ENCODE peak calls at places on chromosomes 16 and 17, in five cellular contexts. One of them, this sample, is unnamed.

GRCh38 chr16:643050-643368 is 1.4 kb downstream of the MCRIP2 start:
- DNase-seq in mesenchymal stem cell: no peak
- DNase-seq in H1: no peak
- DNase-seq in H9: no peak
- DNase-seq in neuronal stem cell: no peak
- DNase-seq in this sample: no peak

GRCh38 chr17:38544175-38544838 is 61.4 kb downstream of the SRCIN1 start:
- DNase-seq in H1: peak
- DNase-seq in H9: no peak
- DNase-seq in neuronal stem cell: no peak
- DNase-seq in mesenchymal stem cell: no peak
- DNase-seq in this sample: no peak

GRCh38 chr17:35022536-35023063 is 40.9 kb downstream of the RFFL start:
- DNase-seq in H9: no peak
- DNase-seq in neuronal stem cell: no peak
- DNase-seq in H1: no peak
- DNase-seq in mesenchymal stem cell: peak
- DNase-seq in this sample: peak

GRCh38 chr17:29566473-29567361 is at the start of gene ABHD15:
- DNase-seq in H9: peak
- DNase-seq in H1: peak
- DNase-seq in neuronal stem cell: peak
- DNase-seq in mesenchymal stem cell: peak
- DNase-seq in this sample: peak

GRCh38 chr17:17071531-17072360 is 29.5 kb downstream of the MPRIP start:
- DNase-seq in mesenchymal stem cell: no peak
- DNase-seq in H9: no peak
- DNase-seq in H1: no peak
- DNase-seq in neuronal stem cell: no peak
- DNase-seq in this sample: no peak

GRCh38 chr16:23294260-23294659 is 7.8 kb upstream of the SCNN1B start:
- DNase-seq in H1: no peak
- DNase-seq in neuronal stem cell: no peak
- DNase-seq in mesenchymal stem cell: no peak
- DNase-seq in H9: no peak
- DNase-seq in this sample: no peak

GRCh38 chr16:88471115-88471514 is 18.0 kb downstream of the ZFPM1 start:
- DNase-seq in neuronal stem cell: no peak
- DNase-seq in H9: no peak
- DNase-seq in mesenchymal stem cell: no peak
- DNase-seq in H1: no peak
- DNase-seq in this sample: no peak

GRCh38 chr16:88522276-88522949 is 47.8 kb upstream of the ZC3H18 start:
- DNase-seq in H9: no peak
- DNase-seq in H1: no peak
- DNase-seq in mesenchymal stem cell: no peak
- DNase-seq in neuronal stem cell: no peak
- DNase-seq in this sample: no peak

GRCh38 chr16:11236441-11236840 is 19.6 kb downstream of the SOCS1 start:
- DNase-seq in H9: no peak
- DNase-seq in H1: no peak
- DNase-seq in neuronal stem cell: no peak
- DNase-seq in mesenchymal stem cell: no peak
- DNase-seq in this sample: no peak

GRCh38 chr16:11238272-11239202 is 17.5 kb downstream of the SOCS1 start:
- DNase-seq in H1: no peak
- DNase-seq in H9: peak
- DNase-seq in neuronal stem cell: no peak
- DNase-seq in mesenchymal stem cell: no peak
- DNase-seq in this sample: no peak

GRCh38 chr16:11235703-11235991 is 20.4 kb downstream of the SOCS1 start:
- DNase-seq in H1: no peak
- DNase-seq in neuronal stem cell: no peak
- DNase-seq in mesenchymal stem cell: no peak
- DNase-seq in H9: no peak
- DNase-seq in this sample: no peak

GRCh38 chr16:11234884-11235702 is 20.9 kb downstream of the SOCS1 start:
- DNase-seq in H1: no peak
- DNase-seq in mesenchymal stem cell: peak
- DNase-seq in neuronal stem cell: no peak
- DNase-seq in H9: no peak
- DNase-seq in this sample: no peak

DNA sequence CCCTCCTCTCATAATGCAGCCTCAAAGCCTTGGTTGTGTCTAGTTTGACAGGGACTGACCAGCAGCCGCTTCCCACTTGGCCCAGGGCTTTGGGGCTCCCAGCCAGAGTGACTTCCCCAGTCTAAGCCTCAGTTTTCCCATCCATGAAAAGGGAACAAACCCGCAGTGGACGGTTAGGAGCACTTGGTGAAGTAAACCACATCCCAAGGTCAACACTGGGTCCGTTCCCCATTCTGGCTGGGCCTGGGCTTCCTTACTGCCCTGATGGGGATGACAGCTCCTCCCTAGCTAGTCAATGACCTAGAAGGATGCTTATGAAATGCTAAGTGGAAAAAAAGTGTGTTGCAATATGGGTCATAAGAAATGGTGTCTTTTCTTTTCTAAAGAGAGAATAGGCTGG is 19.1 kb downstream of the SOCS1 start:
- DNase-seq in mesenchymal stem cell: no peak
- DNase-seq in H9: no peak
- DNase-seq in H1: no peak
- DNase-seq in neuronal stem cell: no peak
- DNase-seq in this sample: no peak
- H2BK12ac ChIP-seq in mesenchymal stem cell: no peak
- H2BK12ac ChIP-seq in H9: no peak
- H2BK12ac ChIP-seq in H1: no peak
- H2BK12ac ChIP-seq in neuronal stem cell: no peak
- H2BK12ac ChIP-seq in this sample: no peak

GRCh38 chr16:58515125-58515870 is at the start of gene SETD6:
- DNase-seq in H1: peak
- DNase-seq in mesenchymal stem cell: peak
- DNase-seq in neuronal stem cell: peak
- DNase-seq in H9: peak
- DNase-seq in this sample: peak
- H2BK12ac ChIP-seq in H1: no peak
- H2BK12ac ChIP-seq in mesenchymal stem cell: no peak
- H2BK12ac ChIP-seq in neuronal stem cell: no peak
- H2BK12ac ChIP-seq in H9: no peak
- H2BK12ac ChIP-seq in this sample: no peak

GRCh38 chr17:2346475-2346874 is 9.2 kb downstream of the SGSM2 start:
- DNase-seq in neuronal stem cell: no peak
- DNase-seq in mesenchymal stem cell: no peak
- DNase-seq in H1: no peak
- DNase-seq in H9: no peak
- DNase-seq in this sample: peak

GRCh38 chr17:2357237-2357636 is 19.9 kb downstream of the SGSM2 start:
- DNase-seq in H1: no peak
- DNase-seq in mesenchymal stem cell: no peak
- DNase-seq in H9: no peak
- DNase-seq in neuronal stem cell: no peak
- DNase-seq in this sample: no peak

GRCh38 chr17:2347805-2348685 is 10.7 kb downstream of the SGSM2 start:
- DNase-seq in H9: peak
- DNase-seq in neuronal stem cell: peak
- DNase-seq in H1: peak
- DNase-seq in mesenchymal stem cell: peak
- DNase-seq in this sample: peak

GRCh38 chr17:2354311-2354710 is 17.0 kb downstream of the SGSM2 start:
- DNase-seq in H1: no peak
- DNase-seq in mesenchymal stem cell: no peak
- DNase-seq in H9: no peak
- DNase-seq in neuronal stem cell: no peak
- DNase-seq in this sample: peak

GRCh38 chr17:2351269-2351668 is 14.0 kb downstream of the SGSM2 start:
- DNase-seq in mesenchymal stem cell: no peak
- DNase-seq in neuronal stem cell: no peak
- DNase-seq in H1: no peak
- DNase-seq in H9: no peak
- DNase-seq in this sample: no peak
- H2BK12ac ChIP-seq in mesenchymal stem cell: no peak
- H2BK12ac ChIP-seq in neuronal stem cell: peak
- H2BK12ac ChIP-seq in H1: no peak
- H2BK12ac ChIP-seq in H9: no peak
- H2BK12ac ChIP-seq in this sample: no peak

DNA sequence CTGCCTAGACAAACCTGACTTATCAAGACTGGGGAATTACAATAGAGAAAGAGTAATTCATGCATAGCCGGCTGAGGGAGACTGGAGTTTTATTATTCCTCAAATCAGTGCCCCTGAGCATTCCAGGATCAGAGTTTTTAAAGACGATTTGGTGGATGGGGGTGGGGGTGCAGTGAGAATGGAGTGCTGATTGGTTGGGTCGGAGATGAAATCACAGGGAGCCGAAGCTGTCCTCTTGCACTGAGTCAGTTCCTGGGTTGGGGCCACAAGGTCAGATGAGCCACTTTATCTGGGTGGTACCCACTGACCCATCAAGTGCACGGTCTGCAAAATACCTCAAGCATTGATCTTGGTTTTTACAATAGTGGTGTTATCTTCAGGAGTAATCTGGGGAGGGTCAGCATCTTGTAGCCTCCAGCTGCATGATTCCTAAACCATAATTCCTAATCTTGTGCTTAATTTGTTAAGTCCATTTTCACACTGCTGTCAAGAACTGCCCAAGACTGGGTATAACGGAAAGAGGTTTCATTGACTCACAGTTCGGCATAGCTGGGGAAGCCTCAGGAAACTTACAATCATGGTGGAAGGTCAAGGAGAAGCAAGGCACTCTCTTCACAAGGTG is 69.6 kb downstream of the MARF1 start:
- DNase-seq in H9: no peak
- DNase-seq in H1: no peak
- DNase-seq in neuronal stem cell: no peak
- DNase-seq in mesenchymal stem cell: no peak
- DNase-seq in this sample: no peak
- H2BK12ac ChIP-seq in H9: no peak
- H2BK12ac ChIP-seq in H1: no peak
- H2BK12ac ChIP-seq in neuronal stem cell: no peak
- H2BK12ac ChIP-seq in mesenchymal stem cell: no peak
- H2BK12ac ChIP-seq in this sample: no peak

DNA sequence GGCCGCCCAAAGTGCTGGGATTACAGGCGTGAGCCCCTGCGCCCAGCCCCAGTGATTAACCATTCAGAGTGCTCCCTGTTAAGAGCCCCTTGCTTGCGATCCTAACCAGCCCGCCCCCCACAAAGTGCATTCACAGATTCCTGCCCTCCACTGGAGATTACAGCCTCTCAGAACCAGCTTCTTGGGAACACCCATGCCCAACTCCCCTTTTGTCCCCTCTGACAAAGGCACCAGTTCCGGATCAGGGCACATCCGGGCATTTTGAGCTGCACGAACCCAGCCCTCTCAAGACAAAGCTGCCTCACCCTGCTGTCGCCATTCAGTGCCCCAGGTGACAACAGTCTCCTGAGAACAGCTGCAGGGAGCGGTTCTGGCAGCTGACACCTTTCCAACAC is 848 bp upstream of the KRT19 start:
- DNase-seq in mesenchymal stem cell: no peak
- DNase-seq in neuronal stem cell: no peak
- DNase-seq in H1: no peak
- DNase-seq in H9: no peak
- DNase-seq in this sample: peak
- H2BK12ac ChIP-seq in mesenchymal stem cell: no peak
- H2BK12ac ChIP-seq in neuronal stem cell: no peak
- H2BK12ac ChIP-seq in H1: peak
- H2BK12ac ChIP-seq in H9: no peak
- H2BK12ac ChIP-seq in this sample: peak

DNA sequence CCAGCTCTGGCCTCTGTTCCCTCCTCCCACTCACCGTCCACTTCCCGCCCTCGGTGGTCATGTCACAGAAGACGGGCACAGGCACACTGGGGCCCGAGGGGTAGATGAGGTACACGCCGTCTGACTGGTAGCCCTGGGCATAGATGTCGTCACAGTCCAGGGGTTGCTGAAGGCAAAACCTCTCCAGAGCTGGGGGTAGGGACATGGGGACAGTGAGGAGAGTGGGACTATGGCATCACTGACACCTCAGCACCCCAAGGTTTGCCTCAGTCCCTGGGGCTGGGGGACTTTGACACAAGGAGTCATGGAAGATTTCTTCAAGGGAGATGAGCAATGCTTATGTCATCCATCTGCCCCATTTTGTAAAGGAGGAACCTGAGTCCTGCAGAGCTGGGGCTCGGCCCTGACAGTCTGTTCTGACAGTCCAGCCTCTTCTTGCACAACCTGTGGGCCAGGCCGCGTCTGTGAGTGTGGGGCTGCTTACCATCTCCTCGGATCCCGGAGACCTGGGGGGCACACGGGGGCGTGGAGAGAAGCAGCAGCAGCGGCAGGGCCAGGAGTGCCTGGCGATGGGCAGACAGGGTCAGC is 620 bp downstream of the MFAP4 start:
- DNase-seq in mesenchymal stem cell: peak
- DNase-seq in H1: no peak
- DNase-seq in neuronal stem cell: no peak
- DNase-seq in H9: no peak
- DNase-seq in this sample: peak
- H2BK12ac ChIP-seq in mesenchymal stem cell: peak
- H2BK12ac ChIP-seq in H1: peak
- H2BK12ac ChIP-seq in neuronal stem cell: no peak
- H2BK12ac ChIP-seq in H9: no peak
- H2BK12ac ChIP-seq in this sample: no peak

GRCh38 chr16:50573279-50573678 is 25.1 kb downstream of the NKD1 start:
- DNase-seq in neuronal stem cell: no peak
- DNase-seq in H1: no peak
- DNase-seq in H9: no peak
- DNase-seq in mesenchymal stem cell: no peak
- DNase-seq in this sample: no peak
- H2BK12ac ChIP-seq in neuronal stem cell: no peak
- H2BK12ac ChIP-seq in H1: no peak
- H2BK12ac ChIP-seq in H9: no peak
- H2BK12ac ChIP-seq in mesenchymal stem cell: no peak
- H2BK12ac ChIP-seq in this sample: no peak

DNA sequence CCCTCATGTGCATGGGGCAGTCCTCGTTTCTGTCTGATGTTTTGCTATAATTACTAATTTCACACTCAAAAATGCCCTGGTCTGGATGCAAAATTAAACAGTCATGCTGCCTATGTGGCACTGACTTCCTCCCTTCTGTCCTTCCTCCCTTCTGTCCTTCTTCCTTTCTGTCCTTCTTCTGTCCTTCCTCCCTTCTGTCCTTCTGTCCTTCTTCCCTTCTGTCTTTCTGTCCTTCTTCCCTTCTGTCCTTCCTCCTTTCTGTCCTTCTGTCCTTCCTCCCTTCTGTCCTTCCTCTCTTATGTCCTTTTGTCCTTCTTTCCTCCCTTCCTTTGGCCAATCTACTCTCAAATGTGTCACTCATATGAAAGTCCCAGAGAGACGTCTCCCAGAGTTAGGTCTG is 93.8 kb downstream of the IRF8 start:
- DNase-seq in mesenchymal stem cell: no peak
- DNase-seq in neuronal stem cell: no peak
- DNase-seq in H9: no peak
- DNase-seq in H1: no peak
- DNase-seq in this sample: no peak
- H2BK12ac ChIP-seq in mesenchymal stem cell: no peak
- H2BK12ac ChIP-seq in neuronal stem cell: no peak
- H2BK12ac ChIP-seq in H9: no peak
- H2BK12ac ChIP-seq in H1: no peak
- H2BK12ac ChIP-seq in this sample: no peak